ENCODE peak calls at places on chromosomes 1 and 21, in four cellular contexts. D, J, N and I are unnamed samples.

GRCh38 chr21:36672737-36673136 is 26.2 kb upstream of the SIM2 start:
- DNase-seq in D (no peak), N (no peak), J (no peak), I (no peak)

GRCh38 chr1:151829352-151830046 is 2.1 kb downstream of the RORC start:
- DNase-seq in D (no peak), N (no peak), J (no peak), I (no peak)

GRCh38 chr1:53543130-53543770 is 84.1 kb downstream of the DMRTB1 start:
- DNase-seq in D (no peak), N (no peak), J (peak; percentile 23), I (no peak)

GRCh38 chr1:27664291-27664690 is 7.7 kb downstream of the IFI6 start:
- DNase-seq in D (no peak), J (no peak), N (no peak), I (no peak)

GRCh38 chr1:206809504-206810084 is 37.3 kb upstream of the IL10 start:
- DNase-seq in N (peak; percentile 78), D (no peak), J (no peak), I (no peak)

GRCh38 chr1:59714966-59715365 is 99.8 kb upstream of the HOOK1 start:
- DNase-seq in J (no peak), N (no peak), D (no peak), I (no peak)

GRCh38 chr21:42263591-42264131 is 44.7 kb downstream of the ABCG1 start:
- DNase-seq in N (peak; percentile 85), J (no peak), D (no peak), I (no peak)

GRCh38 chr1:239874831-239875230 is 216.9 kb upstream of the FMN2 start:
- DNase-seq in D (no peak), J (no peak), N (no peak), I (no peak)

GRCh38 chr1:215018555-215018954 is 64.0 kb upstream of the KCNK2 start:
- DNase-seq in D (no peak), J (no peak), N (no peak), I (no peak)

GRCh38 chr1:29901618-29902017 is 665.3 kb downstream of the PTPRU start:
- DNase-seq in J (no peak), D (no peak), N (no peak), I (no peak)

GRCh38 chr1:54265126-54265525 is 65.2 kb downstream of the MRPL37 start:
- DNase-seq in J (no peak), N (no peak), D (no peak), I (no peak)

GRCh38 chr1:164051791-164052190 is 507.2 kb upstream of the PBX1 start:
- DNase-seq in J (no peak), D (peak; percentile 5), N (no peak), I (no peak)

GRCh38 chr1:53087332-53088285 is 25.6 kb downstream of the PODN start:
- DNase-seq in N (no peak), J (no peak), D (no peak), I (peak; percentile 17)

GRCh38 chr1:5949074-5949760 is 43.0 kb downstream of the NPHP4 start:
- DNase-seq in D (no peak), N (no peak), J (no peak), I (no peak)

GRCh38 chr1:212454741-212455140 is 22.0 kb downstream of the NENF start:
- DNase-seq in D (no peak), J (no peak), N (no peak), I (no peak)

GRCh38 chr1:212457740-212458338 is 25.1 kb downstream of the NENF start:
- DNase-seq in J (no peak), D (no peak), N (peak; percentile 63), I (no peak)

GRCh38 chr1:212458817-212459216 is 26.1 kb downstream of the NENF start:
- DNase-seq in J (no peak), N (no peak), D (no peak), I (no peak)

GRCh38 chr1:212455406-212456165 is 22.9 kb downstream of the NENF start:
- DNase-seq in D (peak; percentile 59), N (peak; percentile 90), J (no peak), I (peak; percentile 46)

GRCh38 chr1:212456166-212456528 is 23.4 kb downstream of the NENF start:
- DNase-seq in D (no peak), J (no peak), N (peak; percentile 29), I (no peak)
- H3K4me3 ChIP-seq in D (no peak overlapping the region), J (no peak overlapping the region), N (no peak overlapping the region), I (peak overlapping the region; percentile 17)

DNA sequence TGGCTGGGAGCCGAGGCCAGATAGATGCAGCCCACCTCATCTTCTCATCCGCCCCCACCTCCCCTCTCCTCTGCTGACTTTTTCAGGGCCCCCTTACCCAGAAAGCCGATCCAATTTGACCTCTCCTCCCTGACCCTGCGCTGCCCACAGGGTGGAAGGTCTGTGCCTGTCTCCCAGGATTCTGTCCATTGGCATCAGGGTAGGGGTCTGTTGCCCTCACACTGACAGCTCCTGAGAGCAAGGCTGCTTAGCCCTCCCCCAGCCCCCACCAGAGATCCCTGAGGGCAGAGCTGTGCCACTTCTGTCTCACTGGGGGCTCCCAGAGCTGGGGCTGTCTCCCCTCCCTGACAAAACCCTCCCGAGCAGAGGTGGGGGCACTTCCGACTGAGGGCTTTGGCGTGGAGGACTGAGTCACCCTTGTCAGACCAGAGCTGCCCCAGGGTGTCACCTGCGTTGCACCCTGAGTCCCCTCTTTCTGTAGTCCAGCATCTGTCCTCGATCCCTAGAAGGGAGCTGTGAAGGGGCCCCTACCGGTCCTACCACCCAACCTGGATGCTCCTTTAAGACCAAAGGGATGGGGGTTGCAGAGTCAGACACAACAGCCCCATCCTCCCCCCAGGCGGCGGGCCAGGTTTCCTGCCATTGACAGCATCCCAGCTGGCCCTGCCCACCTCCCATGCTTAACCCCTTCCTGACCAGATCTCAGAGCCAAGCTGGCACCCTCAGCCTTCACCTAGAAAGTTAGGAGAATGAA is 2.4 kb upstream of the FAM110D start:
- DNase-seq in D (no peak), N (peak; percentile 41), J (no peak), I (no peak)
- H3K4me3 ChIP-seq in D (no peak overlapping the region), N (peak overlapping the region; percentile 10), J (no peak overlapping the region), I (no peak overlapping the region)

GRCh38 chr21:26127073-26127814 is 43.3 kb downstream of the APP start:
- DNase-seq in J (no peak), N (no peak), D (no peak), I (no peak)
- H3K4me3 ChIP-seq in J (no peak overlapping the region), N (no peak overlapping the region), D (no peak overlapping the region), I (no peak overlapping the region)

GRCh38 chr21:41169258-41169576 is 1.3 kb downstream of the BACE2 start:
- DNase-seq in J (no peak), N (no peak), D (no peak), I (no peak)

GRCh38 chr21:41171210-41171609 is 3.2 kb downstream of the BACE2 start:
- DNase-seq in J (no peak), N (peak; percentile 42), D (no peak), I (no peak)

GRCh38 chr21:41170442-41170841 is 2.5 kb downstream of the BACE2 start:
- DNase-seq in J (no peak), D (no peak), N (peak; percentile 53), I (no peak)

GRCh38 chr21:41168391-41169257 is 664 bp downstream of the BACE2 start:
- DNase-seq in N (peak; percentile 65), J (no peak), D (no peak), I (no peak)

GRCh38 chr21:41169701-41170100 is 1.7 kb downstream of the BACE2 start:
- DNase-seq in N (no peak), J (no peak), D (no peak), I (no peak)
- H3K4me3 ChIP-seq in N (peak overlapping the region; percentile 72), J (no peak overlapping the region), D (peak overlapping the region; percentile 76), I (no peak overlapping the region)

GRCh38 chr1:198763298-198763714 is 124.5 kb downstream of the PTPRC start:
- DNase-seq in J (no peak), D (no peak), N (peak; percentile 18), I (no peak)

GRCh38 chr1:198756470-198756869 is 117.6 kb downstream of the PTPRC start:
- DNase-seq in J (no peak), N (peak; percentile 62), D (no peak), I (no peak)

GRCh38 chr1:198764748-198765147 is 125.9 kb downstream of the PTPRC start:
- DNase-seq in D (no peak), N (no peak), J (no peak), I (no peak)

GRCh38 chr1:198761859-198762616 is 123.2 kb downstream of the PTPRC start:
- DNase-seq in N (no peak), D (no peak), J (no peak), I (no peak)
- H3K4me3 ChIP-seq in N (no peak overlapping the region), D (no peak overlapping the region), J (no peak overlapping the region), I (no peak overlapping the region)

GRCh38 chr1:101308935-101309333 is 72.1 kb downstream of the S1PR1 start:
- DNase-seq in J (no peak), D (no peak), N (no peak), I (no peak)
- H3K4me3 ChIP-seq in J (no peak overlapping the region), D (no peak overlapping the region), N (no peak overlapping the region), I (no peak overlapping the region)

DNA sequence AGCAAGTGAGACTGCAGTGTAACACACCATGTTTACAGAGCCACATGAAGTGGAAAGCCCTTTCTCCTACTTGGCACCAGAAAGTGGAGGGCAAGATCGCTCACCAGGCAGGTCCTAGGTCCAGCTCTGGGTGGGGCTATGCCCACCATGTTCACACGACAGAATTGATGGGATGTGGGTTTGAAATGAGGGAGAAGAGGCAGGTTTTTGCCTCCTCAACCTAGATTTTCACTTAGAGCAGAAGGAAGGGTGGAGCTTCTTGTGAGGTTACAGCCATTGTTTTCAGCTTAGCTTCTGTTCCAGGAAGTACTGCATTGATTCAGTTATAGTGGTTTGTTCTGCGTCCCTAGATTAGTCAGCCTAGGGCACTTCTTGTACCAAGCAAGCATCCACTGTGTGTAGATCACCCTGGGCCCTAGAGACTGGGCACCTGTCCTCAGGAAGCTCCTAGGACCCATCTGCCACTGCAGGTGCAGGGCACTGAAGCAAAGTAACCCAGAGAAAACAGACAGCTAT is 2.3 kb downstream of the CD53 start:
- DNase-seq in J (no peak), N (no peak), D (no peak), I (no peak)
- H3K4me3 ChIP-seq in J (no peak overlapping the region), N (no peak overlapping the region), D (no peak overlapping the region), I (no peak overlapping the region)